ENCODE peak calls at places on chromosomes 7 and 10, in ten cellular contexts. N is tibial artery; K is GM13977; M is CD8-positive, alpha-beta T cell; I is adrenal gland; S is coronary artery; G is foreskin fibroblast; H is K562; Y is upper lobe of left lung; T is A549. U is an unnamed sample.

GRCh38 chr10:80468002-80468401 is 13.9 kb downstream of the TSPAN14 start:
- DNase-seq in N (peak; percentile 72), K (no peak), M (peak; percentile 40), I (peak; percentile 60), S (no peak), G (no peak), H (peak; percentile 57), Y (peak; percentile 89), T (no peak), U (no peak)

GRCh38 chr10:26554246-26554645 is 116.1 kb downstream of the APBB1IP start:
- DNase-seq in N (no peak), K (no peak), M (no peak), I (no peak), S (no peak), G (no peak), H (no peak), Y (no peak), T (no peak), U (no peak)

GRCh38 chr10:5684971-5685763 is 529 bp downstream of the TASOR2 start:
- DNase-seq in N (peak; percentile 78), K (peak; percentile 59), M (peak; percentile 28), I (peak; percentile 76), S (peak; percentile 80), G (peak; percentile 75), H (peak; percentile 74), Y (peak; percentile 78), T (peak; percentile 76), U (peak; percentile 66)

GRCh38 chr7:132930881-132931280 is 151.0 kb downstream of the CHCHD3 start:
- DNase-seq in N (no peak), K (no peak), M (no peak), I (no peak), S (no peak), G (no peak), H (peak; percentile 36), Y (no peak), T (peak; percentile 31), U (no peak)

GRCh38 chr10:75265856-75266255 is 30.1 kb upstream of the COMTD1 start:
- DNase-seq in N (no peak), K (no peak), M (no peak), I (no peak), S (no peak), G (no peak), H (no peak), Y (no peak), T (no peak), U (no peak)

GRCh38 chr7:29843106-29843505 is 36.8 kb downstream of the WIPF3 start:
- DNase-seq in N (no peak), K (no peak), M (no peak), I (no peak), S (no peak), G (no peak), H (no peak), Y (no peak), T (no peak), U (no peak)

GRCh38 chr7:42939457-42940240 is 7.5 kb downstream of the MRPL32 start:
- DNase-seq in N (no peak), K (peak; percentile 4), M (no peak), I (no peak), S (no peak), G (no peak), H (no peak), Y (no peak), T (no peak), U (no peak)

GRCh38 chr7:113076703-113077102 is 9.9 kb downstream of the GPR85 start:
- DNase-seq in N (no peak), K (no peak), M (no peak), I (no peak), S (no peak), G (no peak), H (no peak), Y (no peak), T (no peak), U (no peak)

GRCh38 chr7:99562832-99563231 is 4.4 kb downstream of the ZNF655 start:
- DNase-seq in N (no peak), K (no peak), M (no peak), I (peak; percentile 54), S (no peak), G (peak; percentile 97), H (peak; percentile 80), Y (no peak), T (peak; percentile 96), U (no peak)

GRCh38 chr10:110212119-110213006 is 5.0 kb downstream of the MXI1 start:
- DNase-seq in N (peak; percentile 42), K (no peak), M (no peak), I (no peak), S (no peak), G (no peak), H (peak; percentile 15), Y (peak; percentile 77), T (no peak), U (no peak)

DNA sequence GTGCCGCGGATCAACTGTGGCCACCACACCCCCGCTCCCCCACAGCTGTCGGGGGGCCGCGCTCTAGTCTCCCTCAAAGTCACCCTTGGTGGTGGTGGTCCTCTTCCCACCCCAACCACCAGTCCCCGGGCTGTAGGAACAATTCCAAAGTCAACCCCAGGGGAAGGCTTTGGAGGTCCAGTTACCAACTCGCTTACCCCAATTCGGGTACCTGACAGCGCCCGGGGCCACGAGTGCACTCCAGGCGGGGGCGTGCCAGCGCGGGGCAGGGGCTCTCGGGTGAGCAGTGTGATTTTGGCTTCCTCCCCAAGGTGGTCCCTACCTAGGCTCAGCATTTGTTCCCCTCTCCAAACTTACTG is 584 bp upstream of the ZMIZ1 start:
- DNase-seq in N (no peak), K (peak; percentile 65), M (no peak), I (peak; percentile 45), S (peak; percentile 81), G (no peak), H (peak; percentile 56), Y (no peak), T (no peak), U (peak; percentile 45)
- TF ChIP-seq CTCF in N (no peak), K (no peak), M (no peak), I (no peak), S (no peak), G (no peak), H (no peak), Y (no peak), T (no peak), U (no peak)

GRCh38 chr7:107190090-107190489 is 21.3 kb downstream of the HBP1 start:
- DNase-seq in N (no peak), K (no peak), M (no peak), I (no peak), S (no peak), G (no peak), H (no peak), Y (no peak), T (no peak), U (no peak)

GRCh38 chr7:107196834-107197610 is 28.2 kb downstream of the HBP1 start:
- DNase-seq in N (no peak), K (no peak), M (no peak), I (no peak), S (no peak), G (no peak), H (no peak), Y (peak; percentile 71), T (no peak), U (no peak)

DNA sequence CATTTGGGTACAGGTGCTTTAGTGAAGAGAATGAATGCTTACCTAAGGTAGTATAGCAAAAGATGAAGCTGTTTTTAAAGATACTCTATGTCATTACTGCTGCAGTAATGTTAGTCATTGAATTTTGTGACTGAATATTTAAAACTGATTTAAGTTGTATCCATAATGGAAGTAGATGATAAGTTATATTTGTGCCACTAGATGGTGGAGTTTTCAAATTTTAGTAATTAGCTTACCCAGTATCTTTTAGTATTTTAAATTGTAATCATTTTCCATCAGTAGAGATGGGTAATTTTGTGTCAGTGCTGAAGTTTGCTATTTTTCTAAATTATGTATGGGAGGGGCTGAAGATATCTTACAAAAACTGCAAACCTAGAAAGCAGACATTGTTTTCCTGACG is 25.2 kb downstream of the HBP1 start:
- DNase-seq in N (no peak), K (no peak), M (no peak), I (no peak), S (no peak), G (no peak), H (no peak), Y (no peak), T (no peak), U (no peak)
- TF ChIP-seq CTCF in N (no peak), K (no peak), M (no peak), I (no peak), S (no peak), G (no peak), H (no peak), Y (no peak), T (no peak), U (no peak)

GRCh38 chr10:103259989-103260388 is 14.3 kb downstream of the RPEL1 start:
- DNase-seq in N (no peak), K (no peak), M (no peak), I (no peak), S (no peak), G (no peak), H (no peak), Y (no peak), T (no peak), U (no peak)
- TF ChIP-seq CTCF in N (no peak), K (no peak), M (no peak), I (no peak), S (no peak), G (no peak), H (no peak), Y (no peak), T (no peak), U (no peak)

GRCh38 chr10:77493851-77494788 is 143.5 kb downstream of the KCNMA1 start:
- DNase-seq in N (no peak), K (no peak), M (no peak), I (no peak), S (no peak), G (no peak), H (no peak), Y (no peak), T (peak; percentile 53), U (no peak)
- TF ChIP-seq CTCF in N (no peak), K (peak; percentile 3), M (no peak), I (peak; percentile 6), S (no peak), G (peak; percentile 46), H (peak; percentile 31), Y (no peak), T (peak; percentile 33), U (no peak)

DNA sequence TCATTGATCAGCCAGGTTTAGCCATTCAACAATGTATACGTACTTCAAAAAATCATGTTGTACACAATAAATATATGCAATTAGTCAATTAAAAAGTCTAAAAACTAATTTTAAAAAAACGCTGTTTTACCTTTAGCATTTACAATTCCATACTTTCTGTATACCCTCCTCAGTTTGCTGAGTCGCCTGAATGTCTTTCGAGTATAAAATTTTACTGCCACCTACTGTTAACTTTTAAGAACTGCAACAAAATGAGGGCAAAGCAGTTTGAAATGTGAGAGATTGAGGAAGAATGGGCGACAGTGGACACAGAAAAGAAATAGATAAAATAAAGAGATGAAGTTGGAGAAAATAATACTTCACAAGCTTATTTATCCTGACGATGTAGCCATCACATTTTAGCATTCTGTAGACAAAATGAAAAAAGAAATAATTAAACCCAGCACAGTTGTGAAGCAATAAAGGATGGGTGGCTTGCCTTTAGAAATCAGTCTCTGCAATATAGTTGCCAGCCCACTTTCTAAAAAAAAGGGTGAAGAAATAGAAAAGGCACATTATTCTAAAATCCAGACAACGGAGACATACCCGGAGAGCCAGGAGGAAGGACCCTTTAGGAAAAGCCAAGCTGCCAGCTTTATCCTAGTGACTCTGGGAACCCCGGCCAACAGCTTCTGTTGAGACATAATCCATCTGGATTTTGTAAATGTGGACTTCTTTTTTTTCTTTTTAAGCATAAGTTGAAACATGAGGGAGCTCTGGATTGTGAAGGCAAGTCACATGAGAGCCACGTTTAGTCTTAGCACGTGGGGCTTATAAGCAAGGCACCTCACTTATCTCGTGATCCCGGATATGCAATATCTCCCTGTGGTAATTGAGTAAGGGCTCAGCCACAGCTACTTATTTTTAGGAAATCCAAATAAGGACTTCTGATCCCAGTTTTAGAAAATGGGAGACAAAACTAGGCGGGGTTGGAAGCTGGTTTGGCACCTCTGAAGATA is 110.9 kb upstream of the PTN start:
- DNase-seq in N (peak; percentile 77), K (peak; percentile 29), M (no peak), I (no peak), S (no peak), G (peak; percentile 78), H (peak; percentile 59), Y (no peak), T (peak; percentile 35), U (no peak)
- TF ChIP-seq CTCF in N (peak; percentile 53), K (peak; percentile 63), M (peak; percentile 75), I (peak; percentile 60), S (peak; percentile 40), G (peak; percentile 60), H (peak; percentile 61), Y (peak; percentile 66), T (peak; percentile 64), U (no peak)

U was measured in activated B cell treated with CpG ODN at 0.5 μM for 24 hours.